ENCODE peak calls at places on chromosomes 16 and 17, in six cellular contexts. Y is GM23248, X is MM.1S, Q is OCI-LY7, B is HCT116, S is neural progenitor cell. W is an unnamed sample. For H3K4me1, the result is how much of the 10 kb centered on the place peaks cover.

GRCh38 chr17:69560987-69561441 is 146.5 kb downstream of the MAP2K6 start:
- DNase-seq in Y (peak), X (no peak), Q (no peak), B (no peak), S (no peak), W (no peak)

GRCh38 chr17:77037943-77038342 is 102.8 kb upstream of the SEC14L1 start:
- DNase-seq in Y (no peak), X (no peak), Q (peak), B (no peak), S (no peak), W (no peak)

GRCh38 chr16:252366-253337 is 18.0 kb downstream of the FAM234A start:
- DNase-seq in Y (no peak), X (no peak), Q (no peak), B (no peak), S (no peak), W (no peak)

GRCh38 chr16:24936151-24936550 is 79.0 kb downstream of the ARHGAP17 start:
- DNase-seq in Y (no peak), X (no peak), Q (no peak), B (no peak), S (no peak), W (no peak)

GRCh38 chr17:34166394-34166793 is 88.7 kb upstream of the CCL2 start:
- DNase-seq in Y (no peak), X (no peak), Q (no peak), B (no peak), S (no peak), W (no peak)

GRCh38 chr16:81634380-81635121 is 144.5 kb upstream of the PLCG2 start:
- DNase-seq in Y (no peak), X (no peak), Q (no peak), B (no peak), S (peak), W (peak)

GRCh38 chr17:41013606-41014005 is 4.7 kb upstream of the KRTAP3-1 start:
- DNase-seq in Y (peak), X (no peak), Q (no peak), B (no peak), S (no peak), W (no peak)

GRCh38 chr17:9299695-9300094 is 275.9 kb downstream of the STX8 start:
- DNase-seq in Y (no peak), X (no peak), Q (no peak), B (no peak), S (no peak), W (no peak)

GRCh38 chr16:600781-601180 is 10.9 kb downstream of the RAB40C start:
- DNase-seq in Y (no peak), X (no peak), Q (peak), B (no peak), S (peak), W (peak)

GRCh38 chr17:27323538-27324212 is 29.8 kb downstream of the WSB1 start:
- DNase-seq in Y (peak), X (no peak), Q (no peak), B (no peak), S (no peak), W (peak)

GRCh38 chr17:2981325-2981724 is 82.1 kb downstream of the OR1D5 start:
- DNase-seq in Y (no peak), X (no peak), Q (no peak), B (no peak), S (no peak), W (no peak)

GRCh38 chr16:50522324-50522723 is 25.9 kb upstream of the NKD1 start:
- DNase-seq in Y (no peak), X (no peak), Q (no peak), B (no peak), S (no peak), W (no peak)

GRCh38 chr17:10063730-10064221 is 134.6 kb downstream of the GAS7 start:
- DNase-seq in Y (peak), X (no peak), Q (no peak), B (no peak), S (no peak), W (no peak)

GRCh38 chr17:2398655-2399571 is 1.9 kb downstream of the MNT start:
- DNase-seq in Y (peak), X (peak), Q (peak), B (no peak), S (peak), W (peak)

GRCh38 chr17:20206591-20206990 is 197.4 kb downstream of the SPECC1 start:
- DNase-seq in Y (peak), X (no peak), Q (no peak), B (no peak), S (no peak), W (no peak)

GRCh38 chr16:3017806-3018506 is at the start of gene CLDN6:
- DNase-seq in Y (no peak), X (no peak), Q (peak), B (no peak), S (peak), W (peak)

GRCh38 chr17:29111816-29112499 is 68.2 kb downstream of the MYO18A start:
- DNase-seq in Y (peak), X (peak), Q (peak), B (no peak), S (peak), W (peak)

GRCh38 chr17:70677783-70678647 is 508.7 kb downstream of the KCNJ2 start:
- DNase-seq in Y (no peak), X (no peak), Q (no peak), B (no peak), S (peak), W (peak)

GRCh38 chr16:89139907-89140361 is 31.6 kb upstream of the CDH15 start:
- DNase-seq in Y (no peak), X (no peak), Q (no peak), B (no peak), S (no peak), W (no peak)

GRCh38 chr16:46962629-46963028 is 10.8 kb downstream of the DNAJA2 start:
- DNase-seq in Y (peak), X (no peak), Q (no peak), B (no peak), S (no peak), W (no peak)

GRCh38 chr16:89256651-89257254 is 39.2 kb downstream of the ZNF778 start:
- DNase-seq in Y (peak), X (no peak), Q (no peak), B (no peak), S (peak), W (peak)

GRCh38 chr17:45991341-45991740 is 7.7 kb upstream of the STH start:
- DNase-seq in Y (no peak), X (no peak), Q (no peak), B (no peak), S (no peak), W (no peak)

GRCh38 chr17:17080181-17080631 is 37.9 kb downstream of the MPRIP start:
- DNase-seq in Y (no peak), X (no peak), Q (no peak), B (no peak), S (no peak), W (no peak)

GRCh38 chr16:11692651-11693050 is 24.4 kb downstream of the SNN start:
- DNase-seq in Y (no peak), X (no peak), Q (no peak), B (no peak), S (no peak), W (no peak)

GRCh38 chr16:19783363-19783762 is 65.3 kb downstream of the IQCK start:
- DNase-seq in Y (no peak), X (no peak), Q (no peak), B (no peak), S (no peak), W (no peak)

GRCh38 chr16:3780570-3780969 is 63.2 kb upstream of the TRAP1 start:
- DNase-seq in Y (peak), X (no peak), Q (peak), B (no peak), S (no peak), W (no peak)

GRCh38 chr16:62965831-62966230 is 929.6 kb upstream of the CDH8 start:
- DNase-seq in Y (no peak), X (no peak), Q (no peak), B (no peak), S (no peak), W (no peak)

GRCh38 chr16:69563605-69564580 is 1.9 kb upstream of the NFAT5 start:
- DNase-seq in Y (peak), X (peak), Q (peak), B (no peak), S (peak), W (peak)

GRCh38 chr16:69761983-69762842 is at the start of gene WWP2:
- DNase-seq in Y (peak), X (peak), Q (peak), B (peak), S (peak), W (peak)

GRCh38 chr16:83513006-83513755 is 294.6 kb upstream of the HSBP1 start:
- DNase-seq in Y (peak), X (no peak), Q (no peak), B (no peak), S (no peak), W (no peak)

GRCh38 chr17:40331743-40332641 is 23.0 kb downstream of the RARA start:
- DNase-seq in Y (peak), X (no peak), Q (no peak), B (no peak), S (no peak), W (no peak)

GRCh38 chr17:54451051-54451450 is 449.6 kb upstream of the TOM1L1 start:
- DNase-seq in Y (no peak), X (no peak), Q (no peak), B (no peak), S (no peak), W (no peak)

GRCh38 chr17:77594416-77595209 is 363.9 kb upstream of the TNRC6C start:
- DNase-seq in Y (no peak), X (no peak), Q (no peak), B (no peak), S (no peak), W (no peak)

DNA sequence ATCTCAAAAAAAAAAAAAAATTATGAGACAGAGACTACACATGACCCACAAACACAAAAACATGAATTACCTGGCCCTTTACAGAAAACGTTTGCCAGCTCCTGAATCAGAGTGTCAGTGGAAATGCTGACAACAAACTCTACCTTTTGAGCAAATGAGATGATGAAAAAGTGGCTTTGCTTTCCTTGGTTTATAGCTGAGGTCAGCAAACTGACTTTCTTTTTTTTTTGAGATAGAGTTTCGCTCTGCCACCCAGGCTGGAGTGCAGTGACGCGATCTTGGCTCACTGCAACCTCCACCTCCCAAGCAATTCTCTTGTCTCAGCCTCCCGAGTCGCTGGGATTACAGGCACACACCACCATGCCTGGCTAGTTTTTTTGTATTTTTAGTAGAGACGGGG is 46.3 kb downstream of the ZCCHC14 start:
- DNase-seq in Y (no peak), X (no peak), Q (no peak), B (no peak), S (no peak), W (no peak)
- H3K4me1 ChIP-seq in Y (under half), X (under half), Q (under half), B (under half), S (under half), W (under half)

GRCh38 chr17:11701906-11702305 is 103.6 kb downstream of the DNAH9 start:
- DNase-seq in Y (no peak), X (no peak), Q (no peak), B (no peak), S (no peak), W (no peak)
- TF ChIP-seq EZH2phosphoT487 in Y (no peak), X (no peak), Q (no peak), B (no peak), S (no peak), W (no peak)

GRCh38 chr17:63436523-63437110 is 9.5 kb downstream of the CYB561 start:
- DNase-seq in Y (no peak), X (no peak), Q (no peak), B (peak), S (no peak), W (peak)

GRCh38 chr17:63435681-63436522 is 10.2 kb downstream of the CYB561 start:
- DNase-seq in Y (no peak), X (no peak), Q (peak), B (no peak), S (no peak), W (peak)

GRCh38 chr17:63433746-63434591 is 12.1 kb downstream of the CYB561 start:
- DNase-seq in Y (peak), X (no peak), Q (no peak), B (no peak), S (no peak), W (no peak)

GRCh38 chr17:63437287-63438091 is 8.6 kb downstream of the CYB561 start:
- DNase-seq in Y (peak), X (no peak), Q (no peak), B (no peak), S (no peak), W (no peak)

GRCh38 chr17:63434951-63435571 is 11.0 kb downstream of the CYB561 start:
- DNase-seq in Y (peak), X (no peak), Q (no peak), B (peak), S (no peak), W (no peak)
- H3K4me1 ChIP-seq in Y (under half), X (under half), Q (under half), B (under half), S (under half), W (under half)

DNA sequence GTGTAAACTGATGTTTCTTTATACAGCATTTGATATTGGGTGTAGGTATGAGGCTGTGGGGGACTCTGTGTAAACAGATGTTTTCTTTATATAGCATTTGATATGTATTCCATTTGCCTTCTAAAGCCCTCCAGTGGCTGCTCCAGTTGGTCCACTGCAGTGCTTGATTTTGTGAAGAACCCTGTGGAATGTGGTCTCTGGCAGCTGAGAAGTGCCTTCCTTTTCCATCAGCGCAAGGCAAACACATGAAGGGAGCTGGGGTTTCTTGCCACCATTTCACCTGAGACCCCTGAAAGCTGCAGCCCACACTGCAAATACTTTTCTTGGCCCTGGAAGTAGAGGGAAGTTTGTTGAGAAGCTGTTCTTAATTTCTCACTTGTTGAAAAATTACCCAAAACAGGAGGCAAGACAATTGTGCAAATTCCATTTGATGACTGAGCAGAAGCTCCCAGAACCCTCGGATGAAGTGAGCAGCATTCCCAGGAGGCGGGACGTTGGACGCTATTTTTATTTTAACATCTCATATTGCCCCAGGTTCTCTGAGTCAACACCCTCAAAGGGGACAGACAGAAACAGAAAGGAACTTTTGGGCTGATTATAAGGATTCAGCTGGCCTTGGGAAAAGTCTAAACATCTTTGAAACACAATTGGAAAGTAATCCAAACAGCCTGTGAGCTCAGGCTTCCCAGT is 158.5 kb upstream of the RPH3AL start:
- DNase-seq in Y (peak), X (no peak), Q (no peak), B (no peak), S (no peak), W (no peak)
- TF ChIP-seq EZH2phosphoT487 in Y (no peak), X (no peak), Q (no peak), B (no peak), S (no peak), W (no peak)

DNA sequence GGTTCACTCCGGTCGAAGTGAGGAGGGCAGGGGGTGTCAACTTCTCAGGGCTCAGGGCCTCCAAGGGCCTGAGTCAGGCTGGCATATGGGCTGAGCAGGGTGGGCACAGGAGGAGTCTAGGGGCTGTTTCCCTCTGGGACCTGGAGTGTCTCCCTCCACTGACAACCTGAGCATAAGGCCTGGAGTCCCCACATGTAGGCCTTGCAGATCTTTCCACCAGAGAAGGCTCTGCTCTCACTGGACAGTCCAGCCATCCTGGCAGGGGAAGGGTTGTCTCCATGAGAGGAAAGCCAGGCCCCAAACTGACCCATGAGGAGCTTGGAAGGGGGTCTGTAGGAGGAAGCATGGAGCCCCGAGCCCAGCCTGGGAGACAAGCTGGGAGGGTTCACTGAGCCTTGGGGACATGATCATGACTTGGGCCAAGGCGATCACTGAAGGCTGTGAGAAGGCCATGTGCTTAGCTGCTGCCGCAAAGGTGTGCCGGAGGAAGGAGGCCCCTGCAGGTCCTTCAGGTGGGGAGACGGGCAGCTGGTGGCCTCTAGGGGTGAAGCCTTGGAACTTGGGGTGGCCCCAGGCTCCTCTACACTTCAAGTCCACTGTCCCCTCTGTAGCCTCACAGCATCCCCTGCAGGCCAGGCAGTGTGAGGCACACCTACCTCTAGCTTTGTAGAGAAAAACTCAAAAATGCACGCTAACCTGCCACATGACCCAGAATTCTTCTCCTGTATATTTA is 9.9 kb downstream of the CMTM2 start:
- DNase-seq in Y (peak), X (peak), Q (peak), B (no peak), S (peak), W (peak)
- H3K4me1 ChIP-seq in Y (under half), X (under half), Q (under half), B (under half), S (under half), W (under half)

W was measured in GM23338.